ENCODE peak calls at places on chromosomes 11 and 22, in nine cellular contexts. One of them, this sample, is unnamed.

GRCh38 chr22:50691521-50691920 is 18.9 kb downstream of the SHANK3 start:
- DNase-seq in PC-9: no peak
- DNase-seq in Peyer's patch: peak; percentile 29
- DNase-seq in type B pancreatic cell: no peak
- DNase-seq in AG04450: no peak
- DNase-seq in activated CD8-positive, alpha-beta T cell treated with anti-CD3 and anti-CD28 coated beads for 36 hours: peak; percentile 73
- DNase-seq in A673: peak; percentile 58
- DNase-seq in fibroblast of lung: peak; percentile 73
- DNase-seq in retinal pigment epithelial cell: no peak
- DNase-seq in this sample: no peak

GRCh38 chr11:2453436-2453835 is 8.6 kb downstream of the KCNQ1 start:
- DNase-seq in PC-9: no peak
- DNase-seq in Peyer's patch: no peak
- DNase-seq in type B pancreatic cell: no peak
- DNase-seq in AG04450: no peak
- DNase-seq in activated CD8-positive, alpha-beta T cell treated with anti-CD3 and anti-CD28 coated beads for 36 hours: no peak
- DNase-seq in A673: no peak
- DNase-seq in fibroblast of lung: no peak
- DNase-seq in retinal pigment epithelial cell: no peak
- DNase-seq in this sample: no peak

GRCh38 chr11:110065189-110065588 is 28.0 kb upstream of the ZC3H12C start:
- DNase-seq in PC-9: peak; percentile 73
- DNase-seq in Peyer's patch: no peak
- DNase-seq in type B pancreatic cell: no peak
- DNase-seq in AG04450: no peak
- DNase-seq in activated CD8-positive, alpha-beta T cell treated with anti-CD3 and anti-CD28 coated beads for 36 hours: no peak
- DNase-seq in A673: no peak
- DNase-seq in fibroblast of lung: no peak
- DNase-seq in retinal pigment epithelial cell: no peak
- DNase-seq in this sample: no peak

GRCh38 chr11:19689281-19689975 is 23.2 kb upstream of the NAV2 start:
- DNase-seq in PC-9: no peak
- DNase-seq in Peyer's patch: no peak
- DNase-seq in type B pancreatic cell: no peak
- DNase-seq in AG04450: no peak
- DNase-seq in activated CD8-positive, alpha-beta T cell treated with anti-CD3 and anti-CD28 coated beads for 36 hours: no peak
- DNase-seq in A673: no peak
- DNase-seq in fibroblast of lung: no peak
- DNase-seq in retinal pigment epithelial cell: no peak
- DNase-seq in this sample: no peak

GRCh38 chr22:45703758-45704157 is 32.1 kb downstream of the ATXN10 start:
- DNase-seq in PC-9: no peak
- DNase-seq in Peyer's patch: no peak
- DNase-seq in type B pancreatic cell: no peak
- DNase-seq in AG04450: no peak
- DNase-seq in activated CD8-positive, alpha-beta T cell treated with anti-CD3 and anti-CD28 coated beads for 36 hours: no peak
- DNase-seq in A673: no peak
- DNase-seq in fibroblast of lung: no peak
- DNase-seq in retinal pigment epithelial cell: no peak
- DNase-seq in this sample: no peak

GRCh38 chr22:33894036-33894435 is 26.2 kb downstream of the LARGE1 start:
- DNase-seq in PC-9: no peak
- DNase-seq in Peyer's patch: no peak
- DNase-seq in type B pancreatic cell: no peak
- DNase-seq in AG04450: no peak
- DNase-seq in activated CD8-positive, alpha-beta T cell treated with anti-CD3 and anti-CD28 coated beads for 36 hours: no peak
- DNase-seq in A673: no peak
- DNase-seq in fibroblast of lung: no peak
- DNase-seq in retinal pigment epithelial cell: no peak
- DNase-seq in this sample: no peak

GRCh38 chr11:71366076-71366475 is 82.1 kb downstream of the DHCR7 start:
- DNase-seq in PC-9: no peak
- DNase-seq in Peyer's patch: no peak
- DNase-seq in type B pancreatic cell: no peak
- DNase-seq in AG04450: no peak
- DNase-seq in activated CD8-positive, alpha-beta T cell treated with anti-CD3 and anti-CD28 coated beads for 36 hours: no peak
- DNase-seq in A673: no peak
- DNase-seq in fibroblast of lung: no peak
- DNase-seq in retinal pigment epithelial cell: no peak
- DNase-seq in this sample: no peak

GRCh38 chr11:76654980-76655379 is 15.6 kb downstream of the LRRC32 start:
- DNase-seq in PC-9: no peak
- DNase-seq in Peyer's patch: no peak
- DNase-seq in type B pancreatic cell: peak; percentile 50
- DNase-seq in AG04450: no peak
- DNase-seq in activated CD8-positive, alpha-beta T cell treated with anti-CD3 and anti-CD28 coated beads for 36 hours: no peak
- DNase-seq in A673: no peak
- DNase-seq in fibroblast of lung: no peak
- DNase-seq in retinal pigment epithelial cell: no peak
- DNase-seq in this sample: no peak

GRCh38 chr22:49235463-49236300 is 592.0 kb downstream of the BRD1 start:
- DNase-seq in PC-9: no peak
- DNase-seq in Peyer's patch: no peak
- DNase-seq in type B pancreatic cell: peak; percentile 56
- DNase-seq in AG04450: no peak
- DNase-seq in activated CD8-positive, alpha-beta T cell treated with anti-CD3 and anti-CD28 coated beads for 36 hours: no peak
- DNase-seq in A673: no peak
- DNase-seq in fibroblast of lung: no peak
- DNase-seq in retinal pigment epithelial cell: no peak
- DNase-seq in this sample: no peak

GRCh38 chr22:20586403-20586745 is 79.0 kb downstream of the MED15 start:
- DNase-seq in PC-9: no peak
- DNase-seq in Peyer's patch: no peak
- DNase-seq in type B pancreatic cell: no peak
- DNase-seq in AG04450: no peak
- DNase-seq in activated CD8-positive, alpha-beta T cell treated with anti-CD3 and anti-CD28 coated beads for 36 hours: no peak
- DNase-seq in A673: no peak
- DNase-seq in fibroblast of lung: no peak
- DNase-seq in retinal pigment epithelial cell: no peak
- DNase-seq in this sample: no peak

GRCh38 chr22:33579448-33580093 is 340.7 kb downstream of the LARGE1 start:
- DNase-seq in PC-9: no peak
- DNase-seq in Peyer's patch: peak; percentile 70
- DNase-seq in type B pancreatic cell: no peak
- DNase-seq in AG04450: no peak
- DNase-seq in activated CD8-positive, alpha-beta T cell treated with anti-CD3 and anti-CD28 coated beads for 36 hours: peak; percentile 43
- DNase-seq in A673: peak; percentile 30
- DNase-seq in fibroblast of lung: peak; percentile 45
- DNase-seq in retinal pigment epithelial cell: no peak
- DNase-seq in this sample: peak; percentile 68

GRCh38 chr11:95035316-95035715 is 10.3 kb downstream of the KDM4E start:
- DNase-seq in PC-9: no peak
- DNase-seq in Peyer's patch: no peak
- DNase-seq in type B pancreatic cell: no peak
- DNase-seq in AG04450: no peak
- DNase-seq in activated CD8-positive, alpha-beta T cell treated with anti-CD3 and anti-CD28 coated beads for 36 hours: no peak
- DNase-seq in A673: no peak
- DNase-seq in fibroblast of lung: no peak
- DNase-seq in retinal pigment epithelial cell: no peak
- DNase-seq in this sample: no peak

GRCh38 chr11:35272391-35272821 is 133.4 kb downstream of the CD44 start:
- DNase-seq in PC-9: no peak
- DNase-seq in Peyer's patch: peak; percentile 28
- DNase-seq in type B pancreatic cell: no peak
- DNase-seq in AG04450: no peak
- DNase-seq in activated CD8-positive, alpha-beta T cell treated with anti-CD3 and anti-CD28 coated beads for 36 hours: peak; percentile 73
- DNase-seq in A673: no peak
- DNase-seq in fibroblast of lung: no peak
- DNase-seq in retinal pigment epithelial cell: no peak
- DNase-seq in this sample: no peak

GRCh38 chr22:49324527-49325491 is 502.9 kb downstream of the BRD1 start:
- DNase-seq in PC-9: no peak
- DNase-seq in Peyer's patch: no peak
- DNase-seq in type B pancreatic cell: peak; percentile 61
- DNase-seq in AG04450: no peak
- DNase-seq in activated CD8-positive, alpha-beta T cell treated with anti-CD3 and anti-CD28 coated beads for 36 hours: no peak
- DNase-seq in A673: no peak
- DNase-seq in fibroblast of lung: no peak
- DNase-seq in retinal pigment epithelial cell: no peak
- DNase-seq in this sample: no peak

GRCh38 chr11:119361056-119361787 is 14.7 kb upstream of the MFRP start:
- DNase-seq in PC-9: peak; percentile 93
- DNase-seq in Peyer's patch: no peak
- DNase-seq in type B pancreatic cell: no peak
- DNase-seq in AG04450: peak; percentile 55
- DNase-seq in activated CD8-positive, alpha-beta T cell treated with anti-CD3 and anti-CD28 coated beads for 36 hours: peak; percentile 56
- DNase-seq in A673: peak; percentile 44
- DNase-seq in fibroblast of lung: peak; percentile 85
- DNase-seq in retinal pigment epithelial cell: peak; percentile 69
- DNase-seq in this sample: peak; percentile 73

GRCh38 chr22:29744902-29745301 is 21.9 kb downstream of the ZMAT5 start:
- DNase-seq in PC-9: no peak
- DNase-seq in Peyer's patch: no peak
- DNase-seq in type B pancreatic cell: no peak
- DNase-seq in AG04450: peak; percentile 15
- DNase-seq in activated CD8-positive, alpha-beta T cell treated with anti-CD3 and anti-CD28 coated beads for 36 hours: no peak
- DNase-seq in A673: peak; percentile 57
- DNase-seq in fibroblast of lung: peak; percentile 59
- DNase-seq in retinal pigment epithelial cell: peak; percentile 89
- DNase-seq in this sample: no peak

GRCh38 chr11:116078101-116078561 is 573.9 kb upstream of the CADM1 start:
- DNase-seq in PC-9: no peak
- DNase-seq in Peyer's patch: no peak
- DNase-seq in type B pancreatic cell: no peak
- DNase-seq in AG04450: no peak
- DNase-seq in activated CD8-positive, alpha-beta T cell treated with anti-CD3 and anti-CD28 coated beads for 36 hours: no peak
- DNase-seq in A673: peak; percentile 18
- DNase-seq in fibroblast of lung: peak; percentile 14
- DNase-seq in retinal pigment epithelial cell: no peak
- DNase-seq in this sample: no peak
- TF ChIP-seq CTCF in PC-9: peak; percentile 31
- TF ChIP-seq CTCF in Peyer's patch: no peak
- TF ChIP-seq CTCF in type B pancreatic cell: peak; percentile 74
- TF ChIP-seq CTCF in AG04450: peak; percentile 57
- TF ChIP-seq CTCF in activated CD8-positive, alpha-beta T cell treated with anti-CD3 and anti-CD28 coated beads for 36 hours: no peak
- TF ChIP-seq CTCF in A673: peak; percentile 49
- TF ChIP-seq CTCF in fibroblast of lung: peak; percentile 15
- TF ChIP-seq CTCF in retinal pigment epithelial cell: peak; percentile 61
- TF ChIP-seq CTCF in this sample: peak; percentile 13

DNA sequence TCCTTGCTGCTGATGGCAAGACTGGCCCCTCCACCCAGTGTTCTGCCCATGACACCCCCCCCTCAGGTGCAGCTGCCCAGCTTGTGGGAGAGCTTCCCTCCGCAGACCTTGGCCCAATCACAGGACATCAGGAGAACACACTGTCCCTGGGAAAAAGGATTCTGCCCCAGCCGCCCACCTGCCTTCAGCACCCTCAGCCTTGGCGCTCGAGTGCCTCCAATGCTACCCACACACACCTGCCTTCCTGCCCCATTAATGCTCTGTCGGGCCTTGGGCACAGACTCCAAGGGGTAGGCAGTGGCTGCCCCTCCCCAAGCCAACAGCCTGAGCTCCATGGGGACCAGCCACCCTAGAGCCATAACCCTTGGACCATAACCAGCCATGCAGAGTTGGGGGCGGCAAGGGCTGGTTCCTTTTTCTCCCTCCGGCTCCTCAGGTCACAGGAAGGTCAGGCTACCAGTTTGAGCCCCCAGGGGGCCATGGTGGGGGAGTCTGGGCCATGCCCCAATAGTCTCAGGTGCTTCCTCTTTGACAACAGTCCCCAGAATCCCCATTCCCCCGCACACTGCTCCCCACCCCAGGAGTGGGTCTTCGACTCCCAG is 1.3 kb upstream of the ZNF70 start:
- DNase-seq in PC-9: no peak
- DNase-seq in Peyer's patch: peak; percentile 88
- DNase-seq in type B pancreatic cell: no peak
- DNase-seq in AG04450: no peak
- DNase-seq in activated CD8-positive, alpha-beta T cell treated with anti-CD3 and anti-CD28 coated beads for 36 hours: no peak
- DNase-seq in A673: no peak
- DNase-seq in fibroblast of lung: no peak
- DNase-seq in retinal pigment epithelial cell: no peak
- DNase-seq in this sample: no peak
- TF ChIP-seq CTCF in PC-9: no peak
- TF ChIP-seq CTCF in Peyer's patch: no peak
- TF ChIP-seq CTCF in type B pancreatic cell: no peak
- TF ChIP-seq CTCF in AG04450: no peak
- TF ChIP-seq CTCF in activated CD8-positive, alpha-beta T cell treated with anti-CD3 and anti-CD28 coated beads for 36 hours: no peak
- TF ChIP-seq CTCF in A673: no peak
- TF ChIP-seq CTCF in fibroblast of lung: no peak
- TF ChIP-seq CTCF in retinal pigment epithelial cell: no peak
- TF ChIP-seq CTCF in this sample: no peak

GRCh38 chr11:14768789-14769188 is 123.2 kb downstream of the CYP2R1 start:
- DNase-seq in PC-9: no peak
- DNase-seq in Peyer's patch: no peak
- DNase-seq in type B pancreatic cell: no peak
- DNase-seq in AG04450: no peak
- DNase-seq in activated CD8-positive, alpha-beta T cell treated with anti-CD3 and anti-CD28 coated beads for 36 hours: peak; percentile 32
- DNase-seq in A673: no peak
- DNase-seq in fibroblast of lung: no peak
- DNase-seq in retinal pigment epithelial cell: no peak
- DNase-seq in this sample: no peak

GRCh38 chr11:14774738-14775137 is 117.3 kb downstream of the CYP2R1 start:
- DNase-seq in PC-9: peak; percentile 80
- DNase-seq in Peyer's patch: no peak
- DNase-seq in type B pancreatic cell: no peak
- DNase-seq in AG04450: no peak
- DNase-seq in activated CD8-positive, alpha-beta T cell treated with anti-CD3 and anti-CD28 coated beads for 36 hours: no peak
- DNase-seq in A673: no peak
- DNase-seq in fibroblast of lung: no peak
- DNase-seq in retinal pigment epithelial cell: no peak
- DNase-seq in this sample: no peak

GRCh38 chr11:14775897-14776296 is 116.1 kb downstream of the CYP2R1 start:
- DNase-seq in PC-9: no peak
- DNase-seq in Peyer's patch: no peak
- DNase-seq in type B pancreatic cell: no peak
- DNase-seq in AG04450: no peak
- DNase-seq in activated CD8-positive, alpha-beta T cell treated with anti-CD3 and anti-CD28 coated beads for 36 hours: no peak
- DNase-seq in A673: no peak
- DNase-seq in fibroblast of lung: no peak
- DNase-seq in retinal pigment epithelial cell: no peak
- DNase-seq in this sample: no peak

GRCh38 chr11:14773755-14774154 is 118.3 kb downstream of the CYP2R1 start:
- DNase-seq in PC-9: no peak
- DNase-seq in Peyer's patch: no peak
- DNase-seq in type B pancreatic cell: no peak
- DNase-seq in AG04450: no peak
- DNase-seq in activated CD8-positive, alpha-beta T cell treated with anti-CD3 and anti-CD28 coated beads for 36 hours: peak; percentile 20
- DNase-seq in A673: peak; percentile 58
- DNase-seq in fibroblast of lung: peak; percentile 22
- DNase-seq in retinal pigment epithelial cell: no peak
- DNase-seq in this sample: no peak
- TF ChIP-seq CTCF in PC-9: no peak
- TF ChIP-seq CTCF in Peyer's patch: peak; percentile 6
- TF ChIP-seq CTCF in type B pancreatic cell: peak; percentile 53
- TF ChIP-seq CTCF in AG04450: peak; percentile 35
- TF ChIP-seq CTCF in activated CD8-positive, alpha-beta T cell treated with anti-CD3 and anti-CD28 coated beads for 36 hours: peak; percentile 64
- TF ChIP-seq CTCF in A673: peak; percentile 52
- TF ChIP-seq CTCF in fibroblast of lung: no peak
- TF ChIP-seq CTCF in retinal pigment epithelial cell: peak; percentile 46
- TF ChIP-seq CTCF in this sample: no peak

DNA sequence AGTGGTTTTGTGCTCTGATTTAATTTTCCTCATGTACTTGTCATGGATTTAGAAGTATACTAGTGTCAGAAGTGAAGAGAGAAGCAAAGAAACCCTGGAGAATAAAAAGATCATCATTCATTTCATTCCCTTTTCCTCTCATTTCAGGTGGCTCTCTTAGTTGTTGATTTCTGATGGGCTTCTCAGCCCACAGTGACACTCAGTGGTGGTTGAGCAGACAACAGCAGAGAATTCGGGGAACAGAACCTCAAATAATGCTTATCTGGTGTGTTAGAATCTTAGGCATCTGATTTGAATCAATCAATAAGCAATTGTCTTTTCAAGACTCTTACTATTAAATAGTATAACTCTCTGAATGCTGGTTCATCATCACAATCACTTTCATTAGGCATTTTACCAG is 1289.4 kb downstream of the FAM181B start:
- DNase-seq in PC-9: no peak
- DNase-seq in Peyer's patch: no peak
- DNase-seq in type B pancreatic cell: no peak
- DNase-seq in AG04450: no peak
- DNase-seq in activated CD8-positive, alpha-beta T cell treated with anti-CD3 and anti-CD28 coated beads for 36 hours: no peak
- DNase-seq in A673: peak; percentile 40
- DNase-seq in fibroblast of lung: no peak
- DNase-seq in retinal pigment epithelial cell: no peak
- DNase-seq in this sample: no peak
- TF ChIP-seq CTCF in PC-9: peak; percentile 16
- TF ChIP-seq CTCF in Peyer's patch: no peak
- TF ChIP-seq CTCF in type B pancreatic cell: peak; percentile 53
- TF ChIP-seq CTCF in AG04450: no peak
- TF ChIP-seq CTCF in activated CD8-positive, alpha-beta T cell treated with anti-CD3 and anti-CD28 coated beads for 36 hours: no peak
- TF ChIP-seq CTCF in A673: peak; percentile 60
- TF ChIP-seq CTCF in fibroblast of lung: no peak
- TF ChIP-seq CTCF in retinal pigment epithelial cell: peak; percentile 39
- TF ChIP-seq CTCF in this sample: no peak